ENCODE peak calls at places on chromosomes 7 and 10, in five cellular contexts. F is choroid plexus epithelial cell, K is fibroblast of lung, E is astrocyte of the spinal cord, U is kidney. Y is an unnamed sample.

GRCh38 chr7:136884492-136884891 is 16.0 kb downstream of the CHRM2 start:
- DNase-seq in F (no peak), K (no peak), E (no peak), U (no peak), Y (no peak)

GRCh38 chr7:33109758-33110238 is 594 bp upstream of the RP9 start:
- DNase-seq in F (peak; percentile 15), K (no peak), E (no peak), U (no peak), Y (no peak)

GRCh38 chr10:52004342-52004949 is 305.1 kb upstream of the CSTF2T start:
- DNase-seq in F (peak; percentile 76), K (peak; percentile 15), E (peak; percentile 59), U (no peak), Y (peak; percentile 72)

GRCh38 chr10:59896186-59896585 is 10.2 kb downstream of the CCDC6 start:
- DNase-seq in F (no peak), K (no peak), E (no peak), U (no peak), Y (no peak)

GRCh38 chr7:76408121-76408560 is 1.4 kb downstream of the SSC4D start:
- DNase-seq in F (no peak), K (no peak), E (no peak), U (no peak), Y (no peak)

GRCh38 chr10:3136336-3136735 is 36.2 kb downstream of the PITRM1 start:
- DNase-seq in F (no peak), K (no peak), E (no peak), U (peak; percentile 49), Y (peak; percentile 63)

GRCh38 chr7:37162106-37162505 is 286.6 kb downstream of the ELMO1 start:
- DNase-seq in F (no peak), K (no peak), E (no peak), U (no peak), Y (no peak)

GRCh38 chr10:101041252-101041761 is 10.3 kb downstream of the SFXN3 start:
- DNase-seq in F (peak; percentile 95), K (peak; percentile 82), E (peak; percentile 90), U (peak; percentile 90), Y (peak; percentile 92)

GRCh38 chr10:5963071-5963470 is 14.3 kb downstream of the IL15RA start:
- DNase-seq in F (no peak), K (no peak), E (no peak), U (peak; percentile 48), Y (no peak)

GRCh38 chr10:34607894-34608293 is 207.2 kb downstream of the PARD3 start:
- DNase-seq in F (no peak), K (no peak), E (no peak), U (no peak), Y (no peak)

GRCh38 chr7:22698762-22699161 is 28.2 kb upstream of the IL6 start:
- DNase-seq in F (no peak), K (no peak), E (no peak), U (no peak), Y (no peak)

GRCh38 chr7:115410972-115411686 is 489.2 kb downstream of the MDFIC start:
- DNase-seq in F (no peak), K (no peak), E (no peak), U (no peak), Y (no peak)

GRCh38 chr7:143248781-143249354 is 14.4 kb upstream of the GSTK1 start:
- DNase-seq in F (peak; percentile 87), K (peak; percentile 34), E (no peak), U (no peak), Y (peak; percentile 38)

GRCh38 chr7:50721160-50721559 is 61.5 kb downstream of the GRB10 start:
- DNase-seq in F (no peak), K (peak; percentile 68), E (peak; percentile 37), U (no peak), Y (no peak)

GRCh38 chr10:47438857-47439474 is 44.9 kb downstream of the ANXA8 start:
- DNase-seq in F (peak; percentile 91), K (peak; percentile 70), E (peak; percentile 74), U (peak; percentile 52), Y (peak; percentile 82)

GRCh38 chr10:37685741-37686683 is 171.4 kb downstream of the ZNF248 start:
- DNase-seq in F (no peak), K (no peak), E (no peak), U (no peak), Y (no peak)

GRCh38 chr10:110786172-110786571 is 85.6 kb upstream of the PDCD4 start:
- DNase-seq in F (no peak), K (peak; percentile 28), E (no peak), U (no peak), Y (no peak)

GRCh38 chr7:144063710-144064109 is 5.9 kb upstream of the OR2A25 start:
- DNase-seq in F (no peak), K (no peak), E (no peak), U (no peak), Y (no peak)

GRCh38 chr10:28248092-28248491 is 54.8 kb downstream of the MPP7 start:
- DNase-seq in F (peak; percentile 46), K (peak; percentile 71), E (peak; percentile 26), U (no peak), Y (peak; percentile 8)

GRCh38 chr7:68760556-68760955 is 837.7 kb upstream of the AUTS2 start:
- DNase-seq in F (no peak), K (peak; percentile 41), E (no peak), U (no peak), Y (peak; percentile 14)

GRCh38 chr7:44994877-44995554 is 5.0 kb upstream of the CCM2 start:
- DNase-seq in F (no peak), K (no peak), E (no peak), U (no peak), Y (no peak)
- H3K4me3 ChIP-seq in F (no peak overlapping the region), K (no peak overlapping the region), E (no peak overlapping the region), U (no peak overlapping the region), Y (no peak overlapping the region)

DNA sequence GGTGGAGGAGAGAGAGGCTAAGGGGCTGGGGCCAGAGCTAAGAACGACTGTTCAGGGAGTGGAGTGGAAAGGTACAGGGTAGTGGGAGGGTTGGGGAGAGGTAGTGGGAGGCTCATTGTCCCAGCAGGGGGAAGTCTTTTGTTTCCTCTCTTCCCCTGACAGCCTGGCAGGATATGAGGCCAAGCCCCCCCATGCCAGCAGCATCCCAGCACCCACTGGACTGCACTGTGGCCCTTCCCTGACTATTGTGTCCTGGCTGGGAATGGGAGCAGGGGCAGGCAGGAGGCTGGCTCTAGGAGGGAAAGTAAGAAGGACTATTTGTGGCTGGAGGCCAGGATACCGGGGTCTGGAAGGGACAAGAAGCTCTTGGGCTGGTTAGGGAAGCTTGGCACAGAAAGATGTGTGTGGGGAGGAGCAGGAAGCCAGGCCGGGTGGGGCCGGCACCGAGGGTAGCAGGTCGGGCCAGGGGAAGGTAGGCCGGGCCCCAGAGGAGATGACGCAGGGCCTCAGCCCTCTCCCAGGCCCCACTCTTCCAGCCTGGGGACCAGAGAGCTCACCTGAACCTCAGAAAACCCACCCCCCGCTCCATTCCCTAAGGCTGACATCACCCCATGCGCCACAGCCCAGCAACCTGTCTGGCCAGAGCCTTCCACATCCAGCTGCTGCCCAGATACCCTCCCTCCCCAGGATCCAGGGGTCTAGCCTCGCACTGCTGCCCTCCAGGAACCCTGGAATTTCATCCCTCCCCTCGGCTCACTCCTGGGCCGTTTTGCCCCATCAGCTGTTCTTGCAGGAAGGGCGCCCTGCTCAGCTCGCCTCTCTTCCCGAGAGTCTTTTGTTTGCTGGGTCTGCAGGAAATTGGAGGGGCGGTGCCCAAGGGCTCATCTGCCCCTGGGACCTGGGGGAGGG is 8.8 kb upstream of the EPHB4 start:
- DNase-seq in F (no peak), K (no peak), E (no peak), U (peak; percentile 90), Y (no peak)
- H3K4me3 ChIP-seq in F (no peak overlapping the region), K (no peak overlapping the region), E (no peak overlapping the region), U (no peak overlapping the region), Y (no peak overlapping the region)

GRCh38 chr10:102799691-102800435 is 37.4 kb downstream of the CYP17A1 start:
- DNase-seq in F (peak; percentile 30), K (peak; percentile 49), E (peak; percentile 60), U (no peak), Y (peak; percentile 80)

GRCh38 chr10:102800601-102801335 is 36.4 kb downstream of the CYP17A1 start:
- DNase-seq in F (no peak), K (no peak), E (no peak), U (no peak), Y (peak; percentile 25)

GRCh38 chr10:102791754-102792153 is 45.5 kb downstream of the CYP17A1 start:
- DNase-seq in F (no peak), K (no peak), E (no peak), U (no peak), Y (no peak)

GRCh38 chr10:102796407-102797176 is 40.6 kb downstream of the CYP17A1 start:
- DNase-seq in F (peak; percentile 61), K (peak; percentile 52), E (peak; percentile 51), U (peak; percentile 92), Y (peak; percentile 73)

DNA sequence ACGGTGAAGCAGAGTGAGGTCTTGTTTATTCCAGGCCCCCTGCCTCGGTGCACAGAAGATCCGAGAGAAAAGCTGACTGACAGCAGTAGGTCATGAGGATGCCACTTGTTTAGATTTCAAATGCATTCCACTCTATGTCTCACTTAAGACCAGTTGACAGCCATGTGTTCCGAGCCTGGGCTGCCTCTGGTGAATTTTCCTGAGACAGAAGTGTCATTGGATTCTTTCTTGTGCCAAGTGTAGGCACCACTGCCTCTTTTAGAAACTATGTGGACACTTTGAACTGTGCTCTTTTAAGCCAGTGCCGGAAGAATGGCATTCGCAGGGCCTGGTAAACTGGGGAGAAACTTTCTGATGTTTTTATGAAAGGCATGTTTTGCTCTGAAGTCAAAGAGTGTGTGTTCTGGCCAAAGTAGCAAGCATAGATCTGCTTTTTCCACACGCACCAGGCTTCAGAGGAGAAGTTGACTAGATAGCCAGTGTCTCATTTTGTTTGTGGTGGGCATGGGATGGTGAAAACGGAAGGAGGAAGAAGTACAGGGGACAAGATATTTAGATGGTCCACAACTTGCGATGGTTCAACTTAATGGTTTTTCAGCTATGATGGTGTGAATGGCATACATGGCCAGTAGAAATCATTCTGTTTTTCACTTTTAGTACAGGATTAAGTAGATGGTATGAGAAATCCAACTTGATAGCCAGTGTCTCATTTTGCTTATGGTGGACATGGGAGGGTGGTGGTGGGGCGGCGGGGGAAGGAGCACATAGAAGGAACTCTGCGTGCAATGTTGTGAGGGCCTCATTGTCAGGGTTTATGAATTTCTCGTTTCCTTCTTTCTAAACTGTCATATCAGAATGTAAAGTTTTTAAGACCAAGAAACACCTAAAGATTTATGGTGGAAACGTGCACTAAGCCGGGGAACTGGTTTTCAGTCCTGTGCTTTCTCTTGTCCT is 41.5 kb downstream of the CYP17A1 start:
- DNase-seq in F (no peak), K (no peak), E (no peak), U (no peak), Y (no peak)
- H3K4me3 ChIP-seq in F (no peak overlapping the region), K (no peak overlapping the region), E (no peak overlapping the region), U (no peak overlapping the region), Y (no peak overlapping the region)

GRCh38 chr7:20778063-20778721 is 8.5 kb downstream of the SP8 start:
- DNase-seq in F (peak; percentile 23), K (no peak), E (no peak), U (no peak), Y (no peak)

GRCh38 chr7:20776214-20776875 is 10.3 kb downstream of the SP8 start:
- DNase-seq in F (no peak), K (no peak), E (no peak), U (no peak), Y (no peak)

GRCh38 chr7:20777377-20778062 is 9.2 kb downstream of the SP8 start:
- DNase-seq in F (no peak), K (no peak), E (no peak), U (no peak), Y (no peak)

GRCh38 chr7:20779041-20779440 is 7.6 kb downstream of the SP8 start:
- DNase-seq in F (no peak), K (no peak), E (no peak), U (no peak), Y (no peak)

DNA sequence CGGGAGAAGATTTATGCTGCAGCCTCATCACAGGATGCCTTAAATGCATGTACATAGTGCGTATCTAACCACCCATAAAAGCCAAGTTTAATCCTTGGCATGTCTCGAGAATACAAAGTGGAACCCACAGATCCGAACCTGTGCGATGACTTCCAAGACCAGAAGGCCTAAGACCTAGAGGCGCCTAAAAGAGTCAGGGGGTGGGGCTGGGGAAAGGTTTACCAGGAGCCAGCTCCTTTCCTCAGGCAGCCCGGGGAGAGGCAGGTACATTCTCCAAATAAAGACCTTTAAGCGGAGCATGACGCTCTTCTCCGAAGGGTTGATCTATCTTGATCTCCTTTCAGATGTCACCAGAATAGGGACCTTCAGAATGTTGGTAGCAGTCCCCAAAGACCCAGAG is 9.7 kb downstream of the SP8 start:
- DNase-seq in F (no peak), K (no peak), E (no peak), U (no peak), Y (no peak)
- H3K4me3 ChIP-seq in F (no peak overlapping the region), K (no peak overlapping the region), E (no peak overlapping the region), U (no peak overlapping the region), Y (no peak overlapping the region)